ENCODE peak calls at places on chromosome 18, in ten cellular contexts. Z, Q, K, J, F, P, A, U, O and N are unnamed samples.

GRCh38 chr18:1075310-1075709 is 170.6 kb downstream of the ADCYAP1 start:
- DNase-seq in K (no peak), A (no peak), Q (no peak), O (no peak), P (no peak), Z (no peak), U (no peak), J (no peak), F (no peak), N (no peak)

GRCh38 chr18:74996055-74996454 is 212.9 kb downstream of the PTGR3 start:
- DNase-seq in K (no peak), O (peak), Z (no peak), J (no peak), Q (no peak), A (no peak), U (no peak), F (no peak), P (no peak), N (no peak)

GRCh38 chr18:13447621-13448020 is 229.1 kb downstream of the LDLRAD4 start:
- DNase-seq in J (peak), O (no peak), Z (no peak), A (peak), F (no peak), K (peak), Q (peak), U (no peak), P (peak), N (no peak)

GRCh38 chr18:55159027-55159426 is 199.8 kb upstream of the CCDC68 start:
- DNase-seq in Z (no peak), P (no peak), K (no peak), J (no peak), U (no peak), A (no peak), F (no peak), O (no peak), Q (no peak), N (no peak)

GRCh38 chr18:8707946-8708345 is 2.6 kb downstream of the MTCL1 start:
- DNase-seq in O (no peak), A (no peak), Q (no peak), U (no peak), P (no peak), J (peak), K (no peak), F (no peak), Z (no peak), N (no peak)

GRCh38 chr18:9184998-9185613 is 48.5 kb downstream of the ANKRD12 start:
- DNase-seq in O (no peak), J (no peak), K (no peak), Z (no peak), Q (no peak), U (no peak), A (no peak), P (no peak), F (no peak), N (no peak)

GRCh38 chr18:76494541-76495403 is at the start of gene ZNF516:
- DNase-seq in F (no peak), O (peak), A (no peak), Q (peak), P (peak), Z (no peak), K (no peak), J (peak), U (peak), N (peak)

GRCh38 chr18:66993492-66993891 is 389.6 kb upstream of the CDH19 start:
- DNase-seq in U (no peak), Q (no peak), P (no peak), Z (no peak), F (peak), J (no peak), A (no peak), K (no peak), O (peak), N (no peak)

GRCh38 chr18:51654441-51655326 is 457.2 kb upstream of the MEX3C start:
- DNase-seq in P (no peak), Z (no peak), O (no peak), A (no peak), K (no peak), F (no peak), U (peak), Q (no peak), J (no peak), N (peak)

GRCh38 chr18:74326238-74326637 is 10.6 kb downstream of the C18orf63 start:
- DNase-seq in P (no peak), Q (no peak), Z (no peak), K (no peak), F (no peak), J (peak), O (no peak), U (no peak), A (peak), N (no peak)

GRCh38 chr18:49812321-49813070 is 837 bp downstream of the ACAA2 start:
- DNase-seq in Z (no peak), P (no peak), U (no peak), J (peak), K (no peak), O (no peak), Q (no peak), A (no peak), F (no peak), N (no peak)

GRCh38 chr18:31741096-31741735 is 19.5 kb downstream of the SLC25A52 start:
- DNase-seq in Z (no peak), J (peak), K (no peak), F (peak), Q (no peak), U (peak), P (peak), A (peak), O (peak), N (no peak)

GRCh38 chr18:57687970-57688369 is 66.3 kb upstream of the NARS1 start:
- DNase-seq in F (no peak), Z (no peak), O (no peak), A (no peak), Q (no peak), P (no peak), K (no peak), J (no peak), U (no peak), N (no peak)

GRCh38 chr18:57409650-57410049 is 25.5 kb upstream of the ONECUT2 start:
- DNase-seq in Z (no peak), A (no peak), K (no peak), F (no peak), U (no peak), J (no peak), Q (no peak), O (no peak), P (no peak), N (no peak)

GRCh38 chr18:48951448-48952286 is 902 bp upstream of the SMAD7 start:
- DNase-seq in Q (peak), K (peak), Z (no peak), F (peak), U (peak), P (peak), A (peak), J (peak), O (peak), N (peak)

GRCh38 chr18:72174972-72175649 is 369.0 kb downstream of the CBLN2 start:
- DNase-seq in Q (no peak), Z (no peak), U (no peak), J (no peak), O (peak), K (peak), F (no peak), P (no peak), A (peak), N (no peak)
- TF ChIP-seq CTCF in Q (no peak), Z (no peak), U (no peak), J (no peak), O (no peak), K (no peak), F (no peak), P (no peak), A (no peak), N (no peak)

GRCh38 chr18:12121175-12122095 is 27.8 kb downstream of the ANKRD62 start:
- DNase-seq in F (peak), K (no peak), A (peak), U (no peak), Q (no peak), Z (peak), P (peak), O (no peak), J (peak), N (no peak)
- TF ChIP-seq CTCF in F (peak), K (peak), A (peak), U (peak), Q (peak), Z (peak), P (peak), O (peak), J (peak), N (no peak)

GRCh38 chr18:78580835-78581339 is 398.7 kb upstream of the SALL3 start:
- DNase-seq in O (no peak), Z (no peak), A (no peak), Q (no peak), P (no peak), F (no peak), J (no peak), U (no peak), K (no peak), N (no peak)
- TF ChIP-seq CTCF in O (no peak), Z (no peak), A (no peak), Q (no peak), P (no peak), F (no peak), J (no peak), U (no peak), K (no peak), N (no peak)

GRCh38 chr18:33184918-33185317 is 255.6 kb downstream of the CCDC178 start:
- DNase-seq in P (no peak), O (no peak), U (no peak), Q (no peak), Z (no peak), A (no peak), J (no peak), K (no peak), F (no peak), N (no peak)
- TF ChIP-seq CTCF in P (peak), O (peak), U (no peak), Q (no peak), Z (peak), A (no peak), J (no peak), K (no peak), F (peak), N (no peak)

GRCh38 chr18:7174359-7175107 is 56.4 kb upstream of the LRRC30 start:
- DNase-seq in Q (no peak), A (peak), U (no peak), Z (no peak), F (no peak), J (no peak), P (peak), K (no peak), O (peak), N (no peak)
- TF ChIP-seq CTCF in Q (peak), A (no peak), U (no peak), Z (no peak), F (peak), J (peak), P (no peak), K (peak), O (peak), N (no peak)